ENCODE peak calls at places on chromosomes 12 and 14, in ten cellular contexts. One of them, this sample, is unnamed. For H3K4me1, the result is how much of the 10 kb centered on the place peaks cover.

GRCh38 chr12:47145188-47145587 is 65.4 kb upstream of the AMIGO2 start:
- DNase-seq in uterus: no peak
- DNase-seq in heart right ventricle: no peak
- DNase-seq in cardiac muscle cell: no peak
- DNase-seq in IMR-90: no peak
- DNase-seq in Panc1: no peak
- DNase-seq in adrenal gland: no peak
- DNase-seq in fibroblast of lung: no peak
- DNase-seq in stomach: no peak
- DNase-seq in breast epithelium: no peak
- DNase-seq in this sample: no peak

GRCh38 chr14:59629384-59630158 is 53.0 kb upstream of the CCDC175 start:
- DNase-seq in uterus: no peak
- DNase-seq in heart right ventricle: no peak
- DNase-seq in cardiac muscle cell: no peak
- DNase-seq in IMR-90: no peak
- DNase-seq in Panc1: no peak
- DNase-seq in adrenal gland: no peak
- DNase-seq in fibroblast of lung: no peak
- DNase-seq in stomach: no peak
- DNase-seq in breast epithelium: no peak
- DNase-seq in this sample: no peak

GRCh38 chr12:41917827-41918445 is 226.7 kb downstream of the GXYLT1 start:
- DNase-seq in uterus: no peak
- DNase-seq in heart right ventricle: no peak
- DNase-seq in cardiac muscle cell: peak
- DNase-seq in IMR-90: no peak
- DNase-seq in Panc1: no peak
- DNase-seq in adrenal gland: no peak
- DNase-seq in fibroblast of lung: peak
- DNase-seq in stomach: no peak
- DNase-seq in breast epithelium: no peak
- DNase-seq in this sample: no peak

GRCh38 chr14:31025335-31026075 is at the start of gene AP4S1:
- DNase-seq in uterus: peak
- DNase-seq in heart right ventricle: peak
- DNase-seq in cardiac muscle cell: peak
- DNase-seq in IMR-90: no peak
- DNase-seq in Panc1: no peak
- DNase-seq in adrenal gland: peak
- DNase-seq in fibroblast of lung: peak
- DNase-seq in stomach: peak
- DNase-seq in breast epithelium: peak
- DNase-seq in this sample: peak

GRCh38 chr12:111248221-111248620 is 120.7 kb downstream of the PHETA1 start:
- DNase-seq in uterus: no peak
- DNase-seq in heart right ventricle: no peak
- DNase-seq in cardiac muscle cell: peak
- DNase-seq in IMR-90: no peak
- DNase-seq in Panc1: no peak
- DNase-seq in adrenal gland: no peak
- DNase-seq in fibroblast of lung: no peak
- DNase-seq in stomach: no peak
- DNase-seq in breast epithelium: no peak
- DNase-seq in this sample: no peak

GRCh38 chr14:59009967-59010366 is 178.5 kb upstream of the DAAM1 start:
- DNase-seq in uterus: no peak
- DNase-seq in heart right ventricle: no peak
- DNase-seq in cardiac muscle cell: no peak
- DNase-seq in IMR-90: no peak
- DNase-seq in Panc1: no peak
- DNase-seq in adrenal gland: no peak
- DNase-seq in fibroblast of lung: no peak
- DNase-seq in stomach: no peak
- DNase-seq in breast epithelium: no peak
- DNase-seq in this sample: no peak

GRCh38 chr14:53368714-53369191 is 215.6 kb upstream of the DDHD1 start:
- DNase-seq in uterus: no peak
- DNase-seq in heart right ventricle: no peak
- DNase-seq in cardiac muscle cell: no peak
- DNase-seq in IMR-90: peak
- DNase-seq in Panc1: no peak
- DNase-seq in adrenal gland: no peak
- DNase-seq in fibroblast of lung: peak
- DNase-seq in stomach: no peak
- DNase-seq in breast epithelium: no peak
- DNase-seq in this sample: no peak

GRCh38 chr12:87618199-87618598 is 411.0 kb downstream of the C12orf50 start:
- DNase-seq in uterus: no peak
- DNase-seq in heart right ventricle: no peak
- DNase-seq in cardiac muscle cell: no peak
- DNase-seq in IMR-90: no peak
- DNase-seq in Panc1: no peak
- DNase-seq in adrenal gland: no peak
- DNase-seq in fibroblast of lung: peak
- DNase-seq in stomach: no peak
- DNase-seq in breast epithelium: no peak
- DNase-seq in this sample: no peak

GRCh38 chr12:13094349-13094748 is 9.1 kb downstream of the GSG1 start:
- DNase-seq in uterus: no peak
- DNase-seq in heart right ventricle: no peak
- DNase-seq in cardiac muscle cell: no peak
- DNase-seq in IMR-90: peak
- DNase-seq in Panc1: no peak
- DNase-seq in adrenal gland: no peak
- DNase-seq in fibroblast of lung: peak
- DNase-seq in stomach: no peak
- DNase-seq in breast epithelium: no peak
- DNase-seq in this sample: no peak

GRCh38 chr14:94472842-94473241 is 3.2 kb downstream of the SERPINA9 start:
- DNase-seq in uterus: no peak
- DNase-seq in heart right ventricle: no peak
- DNase-seq in cardiac muscle cell: no peak
- DNase-seq in IMR-90: no peak
- DNase-seq in Panc1: no peak
- DNase-seq in adrenal gland: no peak
- DNase-seq in fibroblast of lung: no peak
- DNase-seq in stomach: no peak
- DNase-seq in breast epithelium: no peak
- DNase-seq in this sample: no peak

GRCh38 chr12:30999723-31000122 is 73.2 kb downstream of the TSPAN11 start:
- DNase-seq in uterus: no peak
- DNase-seq in heart right ventricle: no peak
- DNase-seq in cardiac muscle cell: no peak
- DNase-seq in IMR-90: no peak
- DNase-seq in Panc1: no peak
- DNase-seq in adrenal gland: no peak
- DNase-seq in fibroblast of lung: no peak
- DNase-seq in stomach: no peak
- DNase-seq in breast epithelium: no peak
- DNase-seq in this sample: no peak

GRCh38 chr14:81162941-81163340 is 57.8 kb downstream of the GTF2A1 start:
- DNase-seq in uterus: no peak
- DNase-seq in heart right ventricle: no peak
- DNase-seq in cardiac muscle cell: no peak
- DNase-seq in IMR-90: peak
- DNase-seq in Panc1: no peak
- DNase-seq in adrenal gland: no peak
- DNase-seq in fibroblast of lung: no peak
- DNase-seq in stomach: no peak
- DNase-seq in breast epithelium: no peak
- DNase-seq in this sample: no peak

GRCh38 chr14:50559990-50560928 is at the start of gene ATL1:
- DNase-seq in uterus: peak
- DNase-seq in heart right ventricle: peak
- DNase-seq in cardiac muscle cell: peak
- DNase-seq in IMR-90: peak
- DNase-seq in Panc1: no peak
- DNase-seq in adrenal gland: peak
- DNase-seq in fibroblast of lung: peak
- DNase-seq in stomach: peak
- DNase-seq in breast epithelium: peak
- DNase-seq in this sample: peak

GRCh38 chr12:92036061-92036620 is 109.5 kb downstream of the BTG1 start:
- DNase-seq in uterus: no peak
- DNase-seq in heart right ventricle: no peak
- DNase-seq in cardiac muscle cell: no peak
- DNase-seq in IMR-90: no peak
- DNase-seq in Panc1: no peak
- DNase-seq in adrenal gland: no peak
- DNase-seq in fibroblast of lung: no peak
- DNase-seq in stomach: no peak
- DNase-seq in breast epithelium: no peak
- DNase-seq in this sample: no peak

DNA sequence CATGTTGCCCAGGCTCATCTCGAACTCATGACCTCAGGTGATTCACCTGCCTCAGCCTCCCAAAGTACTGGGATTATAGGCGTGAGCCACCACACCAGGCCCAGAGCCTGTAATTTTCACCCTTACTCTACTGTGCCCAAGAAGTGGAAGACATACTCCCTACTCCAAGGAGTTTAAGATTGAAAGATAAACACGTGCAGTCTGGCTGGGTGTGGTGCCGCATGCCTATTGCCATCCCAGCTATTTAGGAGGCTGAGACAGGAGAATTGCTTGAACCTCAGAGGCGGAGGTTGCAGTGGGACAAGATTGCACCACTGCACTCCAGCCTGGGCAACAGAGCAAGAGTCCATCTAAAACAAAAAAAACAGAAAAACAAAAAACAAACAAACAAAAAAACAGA is 90.0 kb downstream of the NINJ2 start:
- DNase-seq in uterus: no peak
- DNase-seq in heart right ventricle: no peak
- DNase-seq in cardiac muscle cell: no peak
- DNase-seq in IMR-90: no peak
- DNase-seq in Panc1: no peak
- DNase-seq in adrenal gland: no peak
- DNase-seq in fibroblast of lung: no peak
- DNase-seq in stomach: peak
- DNase-seq in breast epithelium: peak
- DNase-seq in this sample: peak
- H3K4me1 ChIP-seq in uterus: under half
- H3K4me1 ChIP-seq in heart right ventricle: under half
- H3K4me1 ChIP-seq in cardiac muscle cell: under half
- H3K4me1 ChIP-seq in IMR-90: under half
- H3K4me1 ChIP-seq in Panc1: under half
- H3K4me1 ChIP-seq in adrenal gland: under half
- H3K4me1 ChIP-seq in fibroblast of lung: under half
- H3K4me1 ChIP-seq in stomach: half or more
- H3K4me1 ChIP-seq in breast epithelium: under half
- H3K4me1 ChIP-seq in this sample: half or more

DNA sequence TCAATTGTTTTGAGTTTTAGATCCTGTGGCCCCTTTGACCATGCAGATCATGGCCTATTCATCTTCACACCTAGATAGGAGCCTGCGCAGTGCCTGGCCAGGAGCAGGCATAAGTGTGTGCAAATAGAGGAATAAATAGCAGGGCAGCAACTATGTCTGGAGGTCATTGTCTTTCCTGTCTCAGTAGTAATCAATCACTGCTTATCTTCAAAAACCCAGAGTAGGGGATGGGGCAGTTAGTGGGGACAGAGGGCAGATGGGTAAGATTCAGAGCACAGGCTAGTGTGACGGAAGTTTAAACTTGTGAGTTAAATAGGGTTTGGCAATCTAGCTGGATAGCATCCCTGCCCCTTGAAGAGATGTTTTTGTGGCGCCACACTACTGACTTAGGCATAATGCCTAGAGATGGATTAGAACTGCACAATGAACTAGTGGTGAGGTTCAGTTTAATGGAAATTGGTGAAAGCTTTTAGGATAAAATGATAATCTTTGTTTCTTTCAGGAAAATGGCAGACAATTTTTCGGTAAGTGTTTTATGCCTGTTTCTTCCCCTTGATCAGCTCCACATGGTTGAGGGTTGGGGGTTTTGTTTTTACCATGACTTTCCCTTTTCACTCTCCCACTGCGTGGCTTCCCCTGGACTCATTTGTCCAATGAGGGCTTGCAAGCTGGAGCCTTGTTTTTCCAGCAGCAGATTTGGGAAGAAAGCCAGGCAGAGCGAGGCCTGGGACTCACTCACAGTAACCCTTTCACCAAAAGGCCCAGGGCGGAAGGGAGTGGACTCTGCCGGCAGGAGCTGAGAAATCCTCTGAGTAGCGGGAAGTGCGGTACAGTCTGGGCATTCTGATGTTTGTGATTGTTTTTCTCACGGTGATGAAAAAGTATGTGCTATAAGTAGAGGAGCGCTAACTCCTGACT is 8.1 kb downstream of the LGALS3 start:
- DNase-seq in uterus: peak
- DNase-seq in heart right ventricle: peak
- DNase-seq in cardiac muscle cell: no peak
- DNase-seq in IMR-90: peak
- DNase-seq in Panc1: no peak
- DNase-seq in adrenal gland: no peak
- DNase-seq in fibroblast of lung: peak
- DNase-seq in stomach: peak
- DNase-seq in breast epithelium: peak
- DNase-seq in this sample: no peak
- TF ChIP-seq CTCF in uterus: peak
- TF ChIP-seq CTCF in heart right ventricle: peak
- TF ChIP-seq CTCF in cardiac muscle cell: peak
- TF ChIP-seq CTCF in IMR-90: peak
- TF ChIP-seq CTCF in Panc1: no peak
- TF ChIP-seq CTCF in adrenal gland: no peak
- TF ChIP-seq CTCF in fibroblast of lung: peak
- TF ChIP-seq CTCF in stomach: no peak
- TF ChIP-seq CTCF in breast epithelium: no peak
- TF ChIP-seq CTCF in this sample: no peak

DNA sequence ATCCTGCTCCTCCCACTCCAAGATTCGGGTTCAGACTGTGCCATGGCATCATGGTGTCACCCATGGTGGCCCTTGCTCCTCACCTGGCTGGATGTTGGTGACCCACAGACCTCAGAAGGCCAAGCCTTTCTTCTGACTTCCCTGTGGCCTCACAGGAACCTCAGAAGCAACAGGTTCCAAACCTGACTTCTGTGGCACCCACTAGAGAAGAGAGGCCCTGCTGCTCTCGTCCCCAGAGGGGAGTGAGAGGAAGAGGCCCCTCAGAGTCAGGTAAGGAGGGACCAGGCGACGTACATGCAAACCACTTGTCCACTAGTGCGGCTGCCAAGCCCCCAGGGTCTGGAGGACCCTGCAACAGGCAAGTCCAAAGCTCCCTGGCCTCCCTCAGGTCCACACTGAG is 10.4 kb downstream of the CLBA1 start:
- DNase-seq in uterus: peak
- DNase-seq in heart right ventricle: no peak
- DNase-seq in cardiac muscle cell: no peak
- DNase-seq in IMR-90: no peak
- DNase-seq in Panc1: no peak
- DNase-seq in adrenal gland: no peak
- DNase-seq in fibroblast of lung: no peak
- DNase-seq in stomach: no peak
- DNase-seq in breast epithelium: no peak
- DNase-seq in this sample: no peak
- H3K4me1 ChIP-seq in uterus: under half
- H3K4me1 ChIP-seq in heart right ventricle: under half
- H3K4me1 ChIP-seq in cardiac muscle cell: under half
- H3K4me1 ChIP-seq in IMR-90: under half
- H3K4me1 ChIP-seq in Panc1: under half
- H3K4me1 ChIP-seq in adrenal gland: under half
- H3K4me1 ChIP-seq in fibroblast of lung: under half
- H3K4me1 ChIP-seq in stomach: under half
- H3K4me1 ChIP-seq in breast epithelium: under half
- H3K4me1 ChIP-seq in this sample: under half

GRCh38 chr12:9068600-9068999 is 47.1 kb downstream of the A2M start:
- DNase-seq in uterus: no peak
- DNase-seq in heart right ventricle: no peak
- DNase-seq in cardiac muscle cell: no peak
- DNase-seq in IMR-90: no peak
- DNase-seq in Panc1: no peak
- DNase-seq in adrenal gland: no peak
- DNase-seq in fibroblast of lung: no peak
- DNase-seq in stomach: no peak
- DNase-seq in breast epithelium: no peak
- DNase-seq in this sample: no peak
- TF ChIP-seq CTCF in uterus: no peak
- TF ChIP-seq CTCF in heart right ventricle: no peak
- TF ChIP-seq CTCF in cardiac muscle cell: no peak
- TF ChIP-seq CTCF in IMR-90: no peak
- TF ChIP-seq CTCF in Panc1: no peak
- TF ChIP-seq CTCF in adrenal gland: no peak
- TF ChIP-seq CTCF in fibroblast of lung: no peak
- TF ChIP-seq CTCF in stomach: no peak
- TF ChIP-seq CTCF in breast epithelium: no peak
- TF ChIP-seq CTCF in this sample: no peak

This sample was measured in Caco-2.